ENCODE peak calls at places on chromosomes 7 and 10, in four cellular contexts. M is H9, L is IMR-90, W is mesendoderm. J is an unnamed sample.

GRCh38 chr10:110002801-110003523 is 4.8 kb upstream of the ADD3 start:
- DNase-seq in M (no peak), L (no peak), W (no peak), J (no peak)

GRCh38 chr10:31760674-31761081 is 168.0 kb downstream of the ARHGAP12 start:
- DNase-seq in M (no peak), L (no peak), W (no peak), J (no peak)

GRCh38 chr7:110522751-110523200 is 568.2 kb upstream of the LRRN3 start:
- DNase-seq in M (no peak), L (no peak), W (peak), J (no peak)

GRCh38 chr7:69696686-69697685 is 98.7 kb downstream of the AUTS2 start:
- DNase-seq in M (no peak), L (no peak), W (no peak), J (no peak)

GRCh38 chr10:102705531-102705930 is 8.7 kb downstream of the ARL3 start:
- DNase-seq in M (no peak), L (no peak), W (no peak), J (no peak)

GRCh38 chr7:16484453-16485158 is 19.1 kb upstream of the SOSTDC1 start:
- DNase-seq in M (no peak), L (peak), W (peak), J (no peak)

GRCh38 chr7:43553999-43554398 is 28.9 kb upstream of the STK17A start:
- DNase-seq in M (no peak), L (no peak), W (no peak), J (no peak)

GRCh38 chr7:134435161-134435920 is 23.6 kb downstream of the AKR1B1 start:
- DNase-seq in M (no peak), L (peak), W (no peak), J (no peak)

GRCh38 chr10:113099431-113100298 is 149.6 kb downstream of the TCF7L2 start:
- DNase-seq in M (peak), L (peak), W (peak), J (no peak)

GRCh38 chr7:27130540-27131389 is at the start of gene HOXA4:
- DNase-seq in M (peak), L (peak), W (peak), J (peak)

GRCh38 chr7:155701972-155702544 is 57.6 kb downstream of the RBM33 start:
- DNase-seq in M (no peak), L (no peak), W (no peak), J (no peak)

GRCh38 chr7:149881328-149882263 is 7.8 kb downstream of the ATP6V0E2 start:
- DNase-seq in M (peak), L (no peak), W (no peak), J (no peak)

GRCh38 chr7:25864943-25865633 is 286.9 kb upstream of the NFE2L3 start:
- DNase-seq in M (no peak), L (no peak), W (no peak), J (no peak)

GRCh38 chr10:50406457-50407076 is 155.3 kb upstream of the ASAH2 start:
- DNase-seq in M (no peak), L (no peak), W (no peak), J (no peak)

GRCh38 chr7:47666164-47666862 is 84.4 kb upstream of the TNS3 start:
- DNase-seq in M (no peak), L (peak), W (no peak), J (no peak)

GRCh38 chr7:92517626-92518025 is 10.7 kb downstream of the PEX1 start:
- DNase-seq in M (no peak), L (peak), W (no peak), J (no peak)

GRCh38 chr10:118903691-118904090 is 125.8 kb upstream of the NANOS1 start:
- DNase-seq in M (no peak), L (no peak), W (no peak), J (no peak)

GRCh38 chr10:117163061-117163953 is 25.2 kb upstream of the VAX1 start:
- DNase-seq in M (peak), L (no peak), W (peak), J (peak)

GRCh38 chr10:82742478-82742877 is 867.5 kb downstream of the NRG3 start:
- DNase-seq in M (no peak), L (no peak), W (peak), J (no peak)

GRCh38 chr10:28520346-28520745 is 12.6 kb upstream of the WAC start:
- DNase-seq in M (no peak), L (no peak), W (no peak), J (no peak)

GRCh38 chr10:75617485-75618155 is 186.2 kb downstream of the LRMDA start:
- DNase-seq in M (no peak), L (no peak), W (no peak), J (no peak)

GRCh38 chr10:17861760-17862159 is 52.6 kb downstream of the MRC1 start:
- DNase-seq in M (no peak), L (no peak), W (no peak), J (no peak)

GRCh38 chr7:21616796-21617436 is 74.1 kb downstream of the DNAH11 start:
- DNase-seq in M (no peak), L (peak), W (peak), J (no peak)

GRCh38 chr7:103887853-103888602 is 101.4 kb downstream of the RELN start:
- DNase-seq in M (no peak), L (peak), W (peak), J (no peak)

DNA sequence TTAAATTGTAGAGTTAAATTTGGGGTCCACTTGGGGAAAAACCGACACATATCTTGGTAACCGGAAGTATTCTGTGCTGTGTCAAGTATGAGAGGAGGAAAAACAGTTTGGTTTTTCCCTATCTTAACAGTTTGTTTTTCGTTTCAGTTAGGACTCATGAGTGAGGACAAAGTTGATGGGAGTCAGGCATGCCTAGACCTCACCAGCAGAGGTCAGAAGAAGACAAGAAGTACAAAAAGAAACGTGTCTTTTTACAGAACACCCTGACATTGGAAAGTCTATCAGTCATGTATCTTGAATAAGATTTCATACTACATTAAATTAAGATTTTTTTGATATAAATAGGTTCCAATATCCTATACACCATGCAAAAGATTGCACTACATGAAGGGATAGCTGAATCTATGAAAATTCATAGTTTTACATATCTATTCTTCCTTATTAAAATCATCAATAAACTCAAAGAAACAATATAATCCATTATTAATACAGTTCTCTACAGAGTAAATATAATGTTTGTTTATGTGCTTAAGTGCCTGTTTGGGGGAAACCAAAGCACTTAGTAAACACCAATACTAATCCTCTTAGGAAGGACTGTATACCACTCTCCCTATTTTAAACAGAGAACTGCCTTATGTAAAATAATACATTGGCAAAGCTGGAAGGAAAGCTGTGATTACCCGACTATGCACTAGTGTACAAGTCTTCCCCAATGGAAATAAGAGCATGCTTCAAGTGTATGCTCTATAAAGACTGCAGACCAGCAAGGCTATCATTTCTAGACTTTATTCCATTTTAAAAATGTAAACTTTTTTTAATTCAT is 95.6 kb downstream of the USP6NL start:
- DNase-seq in M (no peak), L (peak), W (peak), J (no peak)
- H3K56ac ChIP-seq in M (no peak), L (no peak), W (no peak), J (no peak)

GRCh38 chr7:84528756-84529479 is 334.3 kb upstream of the SEMA3A start:
- DNase-seq in M (no peak), L (no peak), W (no peak), J (no peak)
- H3K56ac ChIP-seq in M (no peak), L (no peak), W (no peak), J (no peak)

GRCh38 chr7:112888781-112889180 is 98.6 kb upstream of the TMEM168 start:
- DNase-seq in M (no peak), L (no peak), W (no peak), J (no peak)

GRCh38 chr7:112889268-112889667 is 99.1 kb upstream of the TMEM168 start:
- DNase-seq in M (no peak), L (no peak), W (no peak), J (no peak)

GRCh38 chr7:112891698-112892097 is 101.5 kb upstream of the TMEM168 start:
- DNase-seq in M (no peak), L (no peak), W (no peak), J (no peak)

GRCh38 chr7:112887976-112888375 is 97.8 kb upstream of the TMEM168 start:
- DNase-seq in M (no peak), L (no peak), W (no peak), J (no peak)

DNA sequence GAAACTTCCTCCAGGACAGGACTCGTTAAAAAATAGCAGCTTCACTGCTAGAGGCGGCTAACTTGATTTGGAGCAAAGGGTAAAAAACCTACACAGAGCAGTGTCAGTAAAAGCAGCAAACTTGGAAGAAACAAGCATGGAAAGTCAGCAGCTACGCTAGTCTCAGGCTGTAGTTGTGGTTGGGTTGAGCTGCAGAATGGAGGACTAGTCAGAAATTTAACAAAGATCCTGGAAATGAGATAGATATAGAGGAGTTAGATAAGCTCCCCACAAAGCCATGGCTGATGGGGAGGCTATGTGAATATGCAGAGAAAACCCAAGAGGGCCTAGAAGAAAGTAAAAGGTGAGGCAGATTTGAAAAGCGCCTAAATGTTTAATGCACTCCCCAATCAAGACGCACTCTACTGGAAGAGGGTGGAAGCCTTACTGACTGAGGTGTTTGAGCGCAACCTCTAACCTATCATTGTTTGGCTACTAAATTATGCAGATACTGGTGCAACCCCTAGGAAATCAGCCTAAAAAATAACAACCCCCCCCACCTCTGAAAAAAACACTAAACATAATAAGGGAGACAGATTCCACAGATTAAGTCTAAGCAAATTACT is 99.7 kb upstream of the TMEM168 start:
- DNase-seq in M (no peak), L (no peak), W (peak), J (no peak)
- H3K56ac ChIP-seq in M (no peak), L (no peak), W (peak), J (no peak)

GRCh38 chr7:117062300-117062699 is 109.0 kb downstream of the ST7 start:
- DNase-seq in M (no peak), L (peak), W (no peak), J (no peak)
- H3K56ac ChIP-seq in M (no peak), L (peak), W (no peak), J (no peak)

J was measured in H1.